ENCODE peak calls at places on chromosomes 11 and 22, in eight cellular contexts. One of them, this sample, is unnamed.

GRCh38 chr11:70547386-70547785 is 149.1 kb downstream of the CTTN start:
- DNase-seq in fibroblast of lung: no peak
- DNase-seq in pons: no peak
- DNase-seq in activated CD4-positive, alpha-beta T cell treated with anti-CD3 and anti-CD28 coated beads, Interleukin-2, amount 10 ng/mL, durations not matched to agents 7 days and 5 days: no peak
- DNase-seq in activated effector memory CD4-positive, alpha-beta T cell treated with anti-CD3 and anti-CD28 coated beads, Interleukin-2, amount 50 U/mL, for 16 hours: no peak
- DNase-seq in CD8-positive, alpha-beta memory T cell: peak
- DNase-seq in T-helper 2 cell: no peak
- DNase-seq in activated naive CD4-positive, alpha-beta T cell treated with anti-CD3 and anti-CD28 coated beads, Interleukin-2, amount 50 U/mL, for 16 hours: no peak
- DNase-seq in this sample: no peak

GRCh38 chr11:61544466-61544865 is 35.9 kb downstream of the LRRC10B start:
- DNase-seq in fibroblast of lung: no peak
- DNase-seq in pons: no peak
- DNase-seq in activated CD4-positive, alpha-beta T cell treated with anti-CD3 and anti-CD28 coated beads, Interleukin-2, amount 10 ng/mL, durations not matched to agents 7 days and 5 days: no peak
- DNase-seq in activated effector memory CD4-positive, alpha-beta T cell treated with anti-CD3 and anti-CD28 coated beads, Interleukin-2, amount 50 U/mL, for 16 hours: no peak
- DNase-seq in CD8-positive, alpha-beta memory T cell: no peak
- DNase-seq in T-helper 2 cell: no peak
- DNase-seq in activated naive CD4-positive, alpha-beta T cell treated with anti-CD3 and anti-CD28 coated beads, Interleukin-2, amount 50 U/mL, for 16 hours: no peak
- DNase-seq in this sample: no peak

GRCh38 chr11:68810164-68810563 is 31.6 kb downstream of the CPT1A start:
- DNase-seq in fibroblast of lung: no peak
- DNase-seq in pons: peak
- DNase-seq in activated CD4-positive, alpha-beta T cell treated with anti-CD3 and anti-CD28 coated beads, Interleukin-2, amount 10 ng/mL, durations not matched to agents 7 days and 5 days: no peak
- DNase-seq in activated effector memory CD4-positive, alpha-beta T cell treated with anti-CD3 and anti-CD28 coated beads, Interleukin-2, amount 50 U/mL, for 16 hours: no peak
- DNase-seq in CD8-positive, alpha-beta memory T cell: no peak
- DNase-seq in T-helper 2 cell: no peak
- DNase-seq in activated naive CD4-positive, alpha-beta T cell treated with anti-CD3 and anti-CD28 coated beads, Interleukin-2, amount 50 U/mL, for 16 hours: no peak
- DNase-seq in this sample: no peak

GRCh38 chr11:12581923-12582322 is 92.3 kb upstream of the TEAD1 start:
- DNase-seq in fibroblast of lung: peak
- DNase-seq in pons: no peak
- DNase-seq in activated CD4-positive, alpha-beta T cell treated with anti-CD3 and anti-CD28 coated beads, Interleukin-2, amount 10 ng/mL, durations not matched to agents 7 days and 5 days: no peak
- DNase-seq in activated effector memory CD4-positive, alpha-beta T cell treated with anti-CD3 and anti-CD28 coated beads, Interleukin-2, amount 50 U/mL, for 16 hours: no peak
- DNase-seq in CD8-positive, alpha-beta memory T cell: no peak
- DNase-seq in T-helper 2 cell: no peak
- DNase-seq in activated naive CD4-positive, alpha-beta T cell treated with anti-CD3 and anti-CD28 coated beads, Interleukin-2, amount 50 U/mL, for 16 hours: no peak
- DNase-seq in this sample: no peak

GRCh38 chr11:86484164-86484794 is 109.6 kb downstream of the CCDC81 start:
- DNase-seq in fibroblast of lung: peak
- DNase-seq in pons: no peak
- DNase-seq in activated CD4-positive, alpha-beta T cell treated with anti-CD3 and anti-CD28 coated beads, Interleukin-2, amount 10 ng/mL, durations not matched to agents 7 days and 5 days: no peak
- DNase-seq in activated effector memory CD4-positive, alpha-beta T cell treated with anti-CD3 and anti-CD28 coated beads, Interleukin-2, amount 50 U/mL, for 16 hours: no peak
- DNase-seq in CD8-positive, alpha-beta memory T cell: no peak
- DNase-seq in T-helper 2 cell: no peak
- DNase-seq in activated naive CD4-positive, alpha-beta T cell treated with anti-CD3 and anti-CD28 coated beads, Interleukin-2, amount 50 U/mL, for 16 hours: no peak
- DNase-seq in this sample: no peak

GRCh38 chr11:97756571-97757335 is 1264.0 kb upstream of the CNTN5 start:
- DNase-seq in fibroblast of lung: no peak
- DNase-seq in pons: no peak
- DNase-seq in activated CD4-positive, alpha-beta T cell treated with anti-CD3 and anti-CD28 coated beads, Interleukin-2, amount 10 ng/mL, durations not matched to agents 7 days and 5 days: no peak
- DNase-seq in activated effector memory CD4-positive, alpha-beta T cell treated with anti-CD3 and anti-CD28 coated beads, Interleukin-2, amount 50 U/mL, for 16 hours: no peak
- DNase-seq in CD8-positive, alpha-beta memory T cell: no peak
- DNase-seq in T-helper 2 cell: no peak
- DNase-seq in activated naive CD4-positive, alpha-beta T cell treated with anti-CD3 and anti-CD28 coated beads, Interleukin-2, amount 50 U/mL, for 16 hours: no peak
- DNase-seq in this sample: no peak

GRCh38 chr22:27507935-27508504 is 293.5 kb downstream of the MN1 start:
- DNase-seq in fibroblast of lung: no peak
- DNase-seq in pons: no peak
- DNase-seq in activated CD4-positive, alpha-beta T cell treated with anti-CD3 and anti-CD28 coated beads, Interleukin-2, amount 10 ng/mL, durations not matched to agents 7 days and 5 days: no peak
- DNase-seq in activated effector memory CD4-positive, alpha-beta T cell treated with anti-CD3 and anti-CD28 coated beads, Interleukin-2, amount 50 U/mL, for 16 hours: no peak
- DNase-seq in CD8-positive, alpha-beta memory T cell: no peak
- DNase-seq in T-helper 2 cell: no peak
- DNase-seq in activated naive CD4-positive, alpha-beta T cell treated with anti-CD3 and anti-CD28 coated beads, Interleukin-2, amount 50 U/mL, for 16 hours: no peak
- DNase-seq in this sample: no peak

GRCh38 chr11:33835143-33835878 is 56.6 kb downstream of the LMO2 start:
- DNase-seq in fibroblast of lung: peak
- DNase-seq in pons: peak
- DNase-seq in activated CD4-positive, alpha-beta T cell treated with anti-CD3 and anti-CD28 coated beads, Interleukin-2, amount 10 ng/mL, durations not matched to agents 7 days and 5 days: no peak
- DNase-seq in activated effector memory CD4-positive, alpha-beta T cell treated with anti-CD3 and anti-CD28 coated beads, Interleukin-2, amount 50 U/mL, for 16 hours: no peak
- DNase-seq in CD8-positive, alpha-beta memory T cell: no peak
- DNase-seq in T-helper 2 cell: no peak
- DNase-seq in activated naive CD4-positive, alpha-beta T cell treated with anti-CD3 and anti-CD28 coated beads, Interleukin-2, amount 50 U/mL, for 16 hours: no peak
- DNase-seq in this sample: no peak

GRCh38 chr22:43099095-43099494 is 9.9 kb upstream of the TTLL1 start:
- DNase-seq in fibroblast of lung: no peak
- DNase-seq in pons: no peak
- DNase-seq in activated CD4-positive, alpha-beta T cell treated with anti-CD3 and anti-CD28 coated beads, Interleukin-2, amount 10 ng/mL, durations not matched to agents 7 days and 5 days: no peak
- DNase-seq in activated effector memory CD4-positive, alpha-beta T cell treated with anti-CD3 and anti-CD28 coated beads, Interleukin-2, amount 50 U/mL, for 16 hours: no peak
- DNase-seq in CD8-positive, alpha-beta memory T cell: no peak
- DNase-seq in T-helper 2 cell: no peak
- DNase-seq in activated naive CD4-positive, alpha-beta T cell treated with anti-CD3 and anti-CD28 coated beads, Interleukin-2, amount 50 U/mL, for 16 hours: no peak
- DNase-seq in this sample: no peak

GRCh38 chr11:121231576-121232278 is 60.8 kb upstream of the SC5D start:
- DNase-seq in fibroblast of lung: no peak
- DNase-seq in pons: no peak
- DNase-seq in activated CD4-positive, alpha-beta T cell treated with anti-CD3 and anti-CD28 coated beads, Interleukin-2, amount 10 ng/mL, durations not matched to agents 7 days and 5 days: no peak
- DNase-seq in activated effector memory CD4-positive, alpha-beta T cell treated with anti-CD3 and anti-CD28 coated beads, Interleukin-2, amount 50 U/mL, for 16 hours: no peak
- DNase-seq in CD8-positive, alpha-beta memory T cell: no peak
- DNase-seq in T-helper 2 cell: no peak
- DNase-seq in activated naive CD4-positive, alpha-beta T cell treated with anti-CD3 and anti-CD28 coated beads, Interleukin-2, amount 50 U/mL, for 16 hours: no peak
- DNase-seq in this sample: no peak

GRCh38 chr11:126459691-126460404 is 104.4 kb downstream of the ST3GAL4 start:
- DNase-seq in fibroblast of lung: peak
- DNase-seq in pons: peak
- DNase-seq in activated CD4-positive, alpha-beta T cell treated with anti-CD3 and anti-CD28 coated beads, Interleukin-2, amount 10 ng/mL, durations not matched to agents 7 days and 5 days: no peak
- DNase-seq in activated effector memory CD4-positive, alpha-beta T cell treated with anti-CD3 and anti-CD28 coated beads, Interleukin-2, amount 50 U/mL, for 16 hours: no peak
- DNase-seq in CD8-positive, alpha-beta memory T cell: no peak
- DNase-seq in T-helper 2 cell: no peak
- DNase-seq in activated naive CD4-positive, alpha-beta T cell treated with anti-CD3 and anti-CD28 coated beads, Interleukin-2, amount 50 U/mL, for 16 hours: no peak
- DNase-seq in this sample: no peak

GRCh38 chr11:63536669-63537292 is at the start of gene PLAAT4:
- DNase-seq in fibroblast of lung: peak
- DNase-seq in pons: peak
- DNase-seq in activated CD4-positive, alpha-beta T cell treated with anti-CD3 and anti-CD28 coated beads, Interleukin-2, amount 10 ng/mL, durations not matched to agents 7 days and 5 days: peak
- DNase-seq in activated effector memory CD4-positive, alpha-beta T cell treated with anti-CD3 and anti-CD28 coated beads, Interleukin-2, amount 50 U/mL, for 16 hours: peak
- DNase-seq in CD8-positive, alpha-beta memory T cell: peak
- DNase-seq in T-helper 2 cell: no peak
- DNase-seq in activated naive CD4-positive, alpha-beta T cell treated with anti-CD3 and anti-CD28 coated beads, Interleukin-2, amount 50 U/mL, for 16 hours: no peak
- DNase-seq in this sample: peak

GRCh38 chr22:26615149-26615548 is 2.7 kb downstream of the CRYBB1 start:
- DNase-seq in fibroblast of lung: no peak
- DNase-seq in pons: no peak
- DNase-seq in activated CD4-positive, alpha-beta T cell treated with anti-CD3 and anti-CD28 coated beads, Interleukin-2, amount 10 ng/mL, durations not matched to agents 7 days and 5 days: no peak
- DNase-seq in activated effector memory CD4-positive, alpha-beta T cell treated with anti-CD3 and anti-CD28 coated beads, Interleukin-2, amount 50 U/mL, for 16 hours: no peak
- DNase-seq in CD8-positive, alpha-beta memory T cell: no peak
- DNase-seq in T-helper 2 cell: no peak
- DNase-seq in activated naive CD4-positive, alpha-beta T cell treated with anti-CD3 and anti-CD28 coated beads, Interleukin-2, amount 50 U/mL, for 16 hours: no peak
- DNase-seq in this sample: no peak

GRCh38 chr22:49959782-49960158 is 802 bp upstream of the PIM3 start:
- DNase-seq in fibroblast of lung: no peak
- DNase-seq in pons: no peak
- DNase-seq in activated CD4-positive, alpha-beta T cell treated with anti-CD3 and anti-CD28 coated beads, Interleukin-2, amount 10 ng/mL, durations not matched to agents 7 days and 5 days: peak
- DNase-seq in activated effector memory CD4-positive, alpha-beta T cell treated with anti-CD3 and anti-CD28 coated beads, Interleukin-2, amount 50 U/mL, for 16 hours: peak
- DNase-seq in CD8-positive, alpha-beta memory T cell: no peak
- DNase-seq in T-helper 2 cell: no peak
- DNase-seq in activated naive CD4-positive, alpha-beta T cell treated with anti-CD3 and anti-CD28 coated beads, Interleukin-2, amount 50 U/mL, for 16 hours: no peak
- DNase-seq in this sample: no peak

This sample was measured in naive thymus-derived CD8-positive, alpha-beta T cell.